ENCODE peak calls at places on chromosomes 2 and 18, in ten cellular contexts. K is hepatocyte, F is HCT116, M is MM.1S, Z is PC-9, Y is OCI-LY7, U is GM23338, E is SK-N-SH, D is Karpas-422, A is PC-3. S is an unnamed sample. For H3K9me2, the result is how much of the 10 kb centered on the place peaks cover.

GRCh38 chr2:16666453-16666801 is 793 bp upstream of the CYRIA start:
- DNase-seq in E (no peak), Y (no peak), A (no peak), K (peak), D (no peak), U (peak), M (no peak), Z (peak), F (no peak), S (no peak)

GRCh38 chr2:207260021-207260420 is 94.3 kb upstream of the KLF7 start:
- DNase-seq in K (no peak), E (no peak), D (no peak), F (no peak), Y (no peak), A (no peak), Z (no peak), M (no peak), U (no peak), S (peak)

GRCh38 chr18:845152-845819 is 33.2 kb upstream of the YES1 start:
- DNase-seq in A (peak), U (no peak), K (no peak), E (no peak), Z (peak), F (peak), M (no peak), D (no peak), Y (no peak), S (peak)

GRCh38 chr2:180405520-180405919 is 398.4 kb upstream of the CWC22 start:
- DNase-seq in F (no peak), Y (no peak), D (no peak), E (no peak), Z (no peak), U (no peak), A (no peak), K (no peak), M (no peak), S (no peak)

GRCh38 chr2:94871226-94872087 is at the start of gene TEKT4:
- DNase-seq in E (peak), D (no peak), A (peak), M (no peak), Z (peak), F (no peak), U (peak), Y (no peak), K (no peak), S (peak)

GRCh38 chr18:45820144-45820745 is 5.2 kb upstream of the SIGLEC15 start:
- DNase-seq in Y (no peak), K (no peak), Z (no peak), E (no peak), M (no peak), U (no peak), F (no peak), D (peak), A (no peak), S (no peak)

GRCh38 chr2:64319930-64320329 is 134.0 kb upstream of the LGALSL start:
- DNase-seq in M (no peak), E (no peak), F (no peak), Y (no peak), Z (no peak), U (no peak), D (no peak), K (no peak), A (no peak), S (no peak)

GRCh38 chr18:39184176-39184575 is 1618.6 kb upstream of the CELF4 start:
- DNase-seq in F (no peak), A (no peak), E (peak), Z (no peak), Y (no peak), D (no peak), K (no peak), M (no peak), U (no peak), S (no peak)

GRCh38 chr2:120109186-120110061 is 96.5 kb downstream of the EPB41L5 start:
- DNase-seq in Y (peak), F (peak), U (no peak), E (peak), Z (peak), M (peak), K (peak), D (peak), A (peak), S (peak)

GRCh38 chr18:67742954-67743353 is 226.4 kb upstream of the DSEL start:
- DNase-seq in A (no peak), U (no peak), M (no peak), K (no peak), Z (no peak), E (no peak), Y (no peak), D (no peak), F (no peak), S (no peak)

GRCh38 chr2:43097650-43098049 is 128.8 kb downstream of the ZFP36L2 start:
- DNase-seq in Z (no peak), M (no peak), Y (no peak), A (no peak), F (no peak), D (no peak), E (no peak), U (no peak), K (no peak), S (no peak)
- H3K9me2 ChIP-seq in Z (under half), M (under half), Y (under half), A (under half), F (under half), D (under half), E (under half), U (under half), K (under half), S (under half)

GRCh38 chr18:48536516-48536915 is 2.3 kb upstream of the CTIF start:
- DNase-seq in K (no peak), U (no peak), D (no peak), A (no peak), Z (no peak), M (no peak), Y (no peak), F (no peak), E (no peak), S (no peak)

GRCh38 chr18:48531979-48532378 is 6.9 kb upstream of the CTIF start:
- DNase-seq in D (no peak), Z (no peak), A (no peak), Y (no peak), U (no peak), E (no peak), K (no peak), F (no peak), M (no peak), S (no peak)

GRCh38 chr18:48535956-48536355 is 2.9 kb upstream of the CTIF start:
- DNase-seq in A (no peak), F (no peak), Y (no peak), M (no peak), U (no peak), Z (no peak), E (no peak), D (no peak), K (no peak), S (no peak)

GRCh38 chr18:48533340-48534093 is 5.3 kb upstream of the CTIF start:
- DNase-seq in Z (no peak), E (no peak), F (no peak), A (no peak), D (peak), M (no peak), K (no peak), Y (no peak), U (no peak), S (no peak)

DNA sequence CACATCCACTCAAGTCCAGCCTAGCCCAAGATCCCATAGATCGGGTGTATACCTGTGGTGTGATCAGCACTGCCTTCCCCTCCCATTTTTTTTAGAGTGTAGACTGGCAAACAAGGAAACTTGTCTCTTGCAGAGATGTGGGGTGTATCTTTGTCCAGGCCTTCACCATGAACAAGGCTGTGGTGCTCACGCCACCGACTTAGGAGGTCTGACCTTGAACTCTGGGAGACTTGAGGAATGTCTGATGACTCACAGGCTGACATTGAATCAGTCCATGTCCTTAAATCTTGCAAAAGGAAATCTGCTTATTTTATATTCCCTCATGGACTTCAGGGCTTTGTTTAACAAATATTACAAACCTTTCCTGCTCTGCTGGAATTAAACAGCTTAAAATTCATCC is 4.5 kb upstream of the CTIF start:
- DNase-seq in E (no peak), D (no peak), F (no peak), K (no peak), Y (no peak), Z (no peak), U (no peak), M (no peak), A (no peak), S (peak)
- H3K4me2 ChIP-seq in E (no peak), D (no peak), F (no peak), K (no peak), Y (no peak), Z (no peak), U (no peak), M (no peak), A (no peak), S (peak)

GRCh38 chr18:5295231-5295920 is at the start of gene ZBTB14:
- DNase-seq in F (no peak), E (peak), K (peak), D (peak), A (peak), Y (peak), M (peak), Z (no peak), U (peak), S (peak)
- H2AFZ ChIP-seq in F (no peak), E (peak), K (peak), D (peak), A (peak), Y (peak), M (peak), Z (peak), U (peak), S (peak)

GRCh38 chr2:104678181-104678580 is 175.7 kb upstream of the POU3F3 start:
- DNase-seq in E (no peak), Y (no peak), D (no peak), A (no peak), K (no peak), F (no peak), M (no peak), Z (no peak), U (no peak), S (no peak)
- H3K9me2 ChIP-seq in E (under half), Y (under half), D (under half), A (under half), K (under half), F (under half), M (under half), Z (under half), U (under half), S (under half)

DNA sequence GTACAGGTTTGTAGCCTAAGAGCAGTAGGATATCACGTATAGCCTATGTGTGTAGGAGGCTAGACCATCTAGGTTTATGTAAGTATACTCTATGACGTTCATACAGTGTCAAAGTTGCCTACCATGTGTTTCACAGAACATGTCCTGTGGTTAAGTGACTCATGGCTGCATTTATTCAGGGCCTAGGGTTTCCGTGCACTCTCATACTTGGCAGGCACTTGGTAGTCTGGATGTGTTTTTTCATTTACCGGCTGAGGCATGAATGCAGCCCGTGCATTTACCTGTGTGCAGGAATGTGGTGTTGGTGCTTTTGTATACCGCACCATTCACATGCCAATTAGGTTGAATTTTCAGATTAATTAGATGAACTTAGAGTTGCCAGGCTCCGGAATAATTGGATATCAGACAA is 43.4 kb downstream of the MYL12B start:
- DNase-seq in A (peak), E (no peak), Y (no peak), F (no peak), U (no peak), D (no peak), Z (no peak), M (no peak), K (no peak), S (peak)
- H3K4me2 ChIP-seq in A (peak), E (peak), Y (no peak), F (no peak), U (peak), D (no peak), Z (no peak), M (no peak), K (no peak), S (peak)

GRCh38 chr18:23155537-23155936 is 20.3 kb downstream of the CABLES1 start:
- DNase-seq in Y (no peak), U (no peak), K (no peak), E (no peak), M (no peak), Z (peak), D (no peak), F (no peak), A (peak), S (peak)
- H2AFZ ChIP-seq in Y (no peak), U (no peak), K (no peak), E (peak), M (no peak), Z (no peak), D (no peak), F (no peak), A (no peak), S (peak)